ENCODE peak calls at places on chromosomes 13 and 19, in six cellular contexts. C is left ventricle myocardium inferior; D is IMR-90; G is naive thymus-derived CD4-positive, alpha-beta T cell; L is WERI-Rb-1; E is OCI-LY7. K is an unnamed sample.

GRCh38 chr19:42282036-42282762 is 13.1 kb downstream of the CIC start:
- DNase-seq in C (no peak), D (peak), G (no peak), L (no peak), E (peak), K (no peak)

GRCh38 chr13:44718467-44718866 is 142.3 kb upstream of the TSC22D1 start:
- DNase-seq in C (no peak), D (no peak), G (no peak), L (no peak), E (no peak), K (no peak)

GRCh38 chr19:4414800-4415251 is 12.4 kb downstream of the CHAF1A start:
- DNase-seq in C (no peak), D (peak), G (no peak), L (peak), E (no peak), K (no peak)

GRCh38 chr13:47480121-47480520 is 521.0 kb downstream of the SUCLA2 start:
- DNase-seq in C (no peak), D (peak), G (no peak), L (no peak), E (no peak), K (no peak)

GRCh38 chr13:44797685-44798084 is 191.6 kb downstream of the NUFIP1 start:
- DNase-seq in C (no peak), D (no peak), G (no peak), L (no peak), E (no peak), K (no peak)

GRCh38 chr13:57787058-57787791 is 155.7 kb downstream of the PCDH17 start:
- DNase-seq in C (no peak), D (no peak), G (no peak), L (peak), E (no peak), K (peak)

GRCh38 chr19:23366437-23366836 is 28.8 kb downstream of the ZNF91 start:
- DNase-seq in C (no peak), D (no peak), G (no peak), L (no peak), E (no peak), K (no peak)

GRCh38 chr13:29845440-29846056 is 4.9 kb downstream of the UBL3 start:
- DNase-seq in C (no peak), D (peak), G (peak), L (no peak), E (peak), K (no peak)

GRCh38 chr19:55112781-55113569 is 4.5 kb downstream of the PPP1R12C start:
- DNase-seq in C (no peak), D (no peak), G (no peak), L (no peak), E (peak), K (no peak)

GRCh38 chr13:44622259-44622658 is 46.1 kb upstream of the TSC22D1 start:
- DNase-seq in C (no peak), D (no peak), G (no peak), L (no peak), E (no peak), K (no peak)

GRCh38 chr13:33519561-33520479 is 234.3 kb upstream of the STARD13 start:
- DNase-seq in C (no peak), D (peak), G (no peak), L (no peak), E (no peak), K (no peak)

GRCh38 chr19:2768365-2769132 is 14.5 kb downstream of the SGTA start:
- DNase-seq in C (no peak), D (no peak), G (no peak), L (no peak), E (no peak), K (no peak)

GRCh38 chr13:35789335-35790166 is 313.1 kb upstream of the MAB21L1 start:
- DNase-seq in C (no peak), D (peak), G (no peak), L (no peak), E (peak), K (no peak)

GRCh38 chr19:16349551-16350171 is 25.0 kb downstream of the KLF2 start:
- DNase-seq in C (no peak), D (no peak), G (no peak), L (no peak), E (no peak), K (no peak)

GRCh38 chr13:105159794-105160193 is 1375.7 kb downstream of the EFNB2 start:
- DNase-seq in C (no peak), D (no peak), G (no peak), L (no peak), E (no peak), K (peak)

GRCh38 chr19:21202865-21203494 is 61.1 kb downstream of the ZNF431 start:
- DNase-seq in C (no peak), D (peak), G (peak), L (peak), E (peak), K (no peak)

GRCh38 chr13:35838356-35838755 is 292.8 kb downstream of the DCLK1 start:
- DNase-seq in C (no peak), D (peak), G (no peak), L (no peak), E (no peak), K (no peak)

GRCh38 chr19:4896372-4896771 is 6.3 kb downstream of the ARRDC5 start:
- DNase-seq in C (no peak), D (peak), G (no peak), L (no peak), E (no peak), K (no peak)

GRCh38 chr13:28558126-28558525 is 63.2 kb upstream of the FLT1 start:
- DNase-seq in C (no peak), D (peak), G (no peak), L (no peak), E (no peak), K (no peak)

GRCh38 chr19:46606681-46607440 is 5.7 kb downstream of the CALM3 start:
- DNase-seq in C (no peak), D (no peak), G (no peak), L (no peak), E (no peak), K (no peak)

GRCh38 chr19:34215006-34215665 is 39.2 kb upstream of the GARRE1 start:
- DNase-seq in C (no peak), D (no peak), G (no peak), L (no peak), E (no peak), K (no peak)

GRCh38 chr19:28294395-28294794 is 918.6 kb downstream of the UQCRFS1 start:
- DNase-seq in C (no peak), D (no peak), G (no peak), L (no peak), E (no peak), K (no peak)

GRCh38 chr19:55669418-55670279 is 5.4 kb upstream of the EPN1 start:
- DNase-seq in C (no peak), D (no peak), G (no peak), L (no peak), E (no peak), K (no peak)

GRCh38 chr19:41552558-41552957 is 23.4 kb upstream of the CEACAM21 start:
- DNase-seq in C (no peak), D (no peak), G (no peak), L (no peak), E (peak), K (no peak)

GRCh38 chr13:97431365-97431764 is 2.6 kb upstream of the RAP2A start:
- DNase-seq in C (no peak), D (no peak), G (no peak), L (no peak), E (no peak), K (no peak)

GRCh38 chr19:34733266-34733825 is 697 bp upstream of the ZNF181 start:
- DNase-seq in C (peak), D (no peak), G (no peak), L (peak), E (peak), K (no peak)

GRCh38 chr19:37346091-37346490 is 24.8 kb upstream of the ZNF527 start:
- DNase-seq in C (no peak), D (no peak), G (no peak), L (peak), E (no peak), K (no peak)

GRCh38 chr13:51943721-51944120 is 67.5 kb downstream of the ATP7B start:
- DNase-seq in C (no peak), D (no peak), G (no peak), L (no peak), E (no peak), K (no peak)

GRCh38 chr13:25771641-25772478 is 280.0 kb downstream of the SHISA2 start:
- DNase-seq in C (no peak), D (no peak), G (no peak), L (no peak), E (no peak), K (no peak)